ENCODE peak calls at places on chromosomes 5 and 9, in nine cellular contexts. K, M, O, C, S, R, U, V and Z are unnamed samples.
A peak's percentile ranks its signal among the peaks of the same experiment; 100 is the strongest.

GRCh38 chr9:13598738-13599137 is 319.2 kb upstream of the MPDZ start:
- DNase-seq in K (no peak), M (peak; percentile 9), O (no peak), C (no peak), S (no peak), R (no peak), U (no peak), V (no peak), Z (no peak)

GRCh38 chr9:135507104-135508035 is 6.9 kb downstream of the MRPS2 start:
- DNase-seq in K (no peak), M (no peak), O (no peak), C (peak; percentile 65), S (no peak), R (no peak), U (no peak), V (no peak), Z (no peak)

GRCh38 chr5:90934091-90934719 is 375.6 kb downstream of the ADGRV1 start:
- DNase-seq in K (peak; percentile 64), M (no peak), O (no peak), C (no peak), S (no peak), R (no peak), U (no peak), V (no peak), Z (no peak)

GRCh38 chr9:5719546-5719945 is 90.6 kb downstream of the RIC1 start:
- DNase-seq in K (no peak), M (peak; percentile 17), O (no peak), C (no peak), S (no peak), R (no peak), U (no peak), V (no peak), Z (no peak)

GRCh38 chr9:38423273-38423938 is 848 bp downstream of the IGFBPL1 start:
- DNase-seq in K (no peak), M (no peak), O (no peak), C (no peak), S (no peak), R (no peak), U (no peak), V (no peak), Z (no peak)

GRCh38 chr5:81838307-81838906 is 87.5 kb upstream of the SSBP2 start:
- DNase-seq in K (peak; percentile 43), M (peak; percentile 42), O (peak; percentile 37), C (no peak), S (peak; percentile 38), R (peak; percentile 7), U (peak; percentile 27), V (no peak), Z (no peak)

GRCh38 chr5:113047733-113048652 is 71.4 kb downstream of the DCP2 start:
- DNase-seq in K (peak; percentile 38), M (no peak), O (no peak), C (no peak), S (no peak), R (no peak), U (no peak), V (no peak), Z (no peak)

GRCh38 chr5:139162448-139162847 is 35.7 kb downstream of the SIL1 start:
- DNase-seq in K (no peak), M (no peak), O (no peak), C (no peak), S (no peak), R (no peak), U (no peak), V (no peak), Z (no peak)

GRCh38 chr5:32511778-32512374 is 67.3 kb upstream of the ZFR start:
- DNase-seq in K (no peak), M (no peak), O (no peak), C (no peak), S (no peak), R (no peak), U (no peak), V (no peak), Z (no peak)

GRCh38 chr5:39379683-39380082 is 15.4 kb upstream of the C9 start:
- DNase-seq in K (no peak), M (no peak), O (no peak), C (no peak), S (no peak), R (no peak), U (no peak), V (no peak), Z (no peak)

GRCh38 chr5:17431272-17432050 is 66.6 kb upstream of the TAF11L2 start:
- DNase-seq in K (no peak), M (no peak), O (no peak), C (no peak), S (no peak), R (no peak), U (no peak), V (no peak), Z (no peak)

GRCh38 chr9:2128611-2129010 is 113.5 kb downstream of the SMARCA2 start:
- DNase-seq in K (no peak), M (no peak), O (no peak), C (no peak), S (no peak), R (no peak), U (no peak), V (no peak), Z (no peak)

GRCh38 chr5:82467006-82467561 is 188.9 kb upstream of the RPS23 start:
- DNase-seq in K (no peak), M (peak; percentile 88), O (no peak), C (no peak), S (no peak), R (no peak), U (no peak), V (no peak), Z (no peak)

GRCh38 chr5:68251386-68251785 is 35.8 kb downstream of the PIK3R1 start:
- DNase-seq in K (no peak), M (no peak), O (no peak), C (no peak), S (peak; percentile 32), R (peak; percentile 39), U (no peak), V (no peak), Z (no peak)

GRCh38 chr5:63346451-63346850 is 615.8 kb downstream of the HTR1A start:
- DNase-seq in K (no peak), M (no peak), O (no peak), C (no peak), S (no peak), R (no peak), U (no peak), V (no peak), Z (no peak)

GRCh38 chr5:77645158-77645994 is 6.9 kb upstream of the OTP start:
- DNase-seq in K (peak; percentile 42), M (peak; percentile 44), O (peak; percentile 82), C (no peak), S (no peak), R (peak; percentile 23), U (no peak), V (no peak), Z (no peak)
- H3K4me3 ChIP-seq in K (no peak overlapping the region), M (peak overlapping the region; percentile 64), O (peak overlapping the region; percentile 27), C (no peak overlapping the region), S (peak overlapping the region; percentile 64), R (peak overlapping the region; percentile 36), U (no peak overlapping the region), V (peak overlapping the region; percentile 36), Z (no peak overlapping the region)

DNA sequence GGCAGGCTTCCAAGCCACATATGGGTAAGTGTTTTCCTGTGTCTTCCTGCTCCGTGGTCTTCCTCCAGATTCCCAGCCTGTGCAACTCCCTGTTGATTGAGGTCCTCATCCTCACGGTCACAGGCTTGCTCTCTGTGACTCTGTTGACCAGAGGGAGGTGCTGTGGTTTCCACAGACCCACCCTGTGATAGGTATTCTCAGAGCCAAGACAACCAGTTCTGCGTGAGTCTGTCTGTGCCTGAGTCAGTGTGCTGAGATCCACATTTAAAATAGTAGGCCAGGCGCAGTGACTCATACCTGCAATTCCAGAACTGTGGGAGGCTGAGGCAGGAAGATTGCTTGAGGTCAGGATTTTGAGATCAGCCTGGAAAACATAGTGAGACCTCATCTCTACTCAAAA is 388.1 kb upstream of the IRX2 start:
- DNase-seq in K (no peak), M (no peak), O (no peak), C (no peak), S (no peak), R (no peak), U (no peak), V (no peak), Z (no peak)
- H3K9me3 ChIP-seq in K (no peaks in the 10 kb centered on the region), M (no peaks in the 10 kb centered on the region), O (no peaks in the 10 kb centered on the region), C (no peaks in the 10 kb centered on the region), S (no peaks in the 10 kb centered on the region), R (no peaks in the 10 kb centered on the region), U (no peaks in the 10 kb centered on the region), V (no peaks in the 10 kb centered on the region), Z (no peaks in the 10 kb centered on the region)

GRCh38 chr5:140338336-140338735 is 8.1 kb downstream of the HBEGF start:
- DNase-seq in K (no peak), M (no peak), O (no peak), C (no peak), S (no peak), R (no peak), U (no peak), V (no peak), Z (no peak)

GRCh38 chr5:140338918-140339317 is 7.5 kb downstream of the HBEGF start:
- DNase-seq in K (no peak), M (no peak), O (no peak), C (no peak), S (no peak), R (no peak), U (no peak), V (no peak), Z (no peak)

GRCh38 chr5:140337880-140338279 is 8.5 kb downstream of the HBEGF start:
- DNase-seq in K (no peak), M (no peak), O (no peak), C (no peak), S (no peak), R (no peak), U (no peak), V (no peak), Z (no peak)

GRCh38 chr5:140340605-140341004 is 5.8 kb downstream of the HBEGF start:
- DNase-seq in K (no peak), M (no peak), O (no peak), C (no peak), S (no peak), R (no peak), U (no peak), V (no peak), Z (no peak)

DNA sequence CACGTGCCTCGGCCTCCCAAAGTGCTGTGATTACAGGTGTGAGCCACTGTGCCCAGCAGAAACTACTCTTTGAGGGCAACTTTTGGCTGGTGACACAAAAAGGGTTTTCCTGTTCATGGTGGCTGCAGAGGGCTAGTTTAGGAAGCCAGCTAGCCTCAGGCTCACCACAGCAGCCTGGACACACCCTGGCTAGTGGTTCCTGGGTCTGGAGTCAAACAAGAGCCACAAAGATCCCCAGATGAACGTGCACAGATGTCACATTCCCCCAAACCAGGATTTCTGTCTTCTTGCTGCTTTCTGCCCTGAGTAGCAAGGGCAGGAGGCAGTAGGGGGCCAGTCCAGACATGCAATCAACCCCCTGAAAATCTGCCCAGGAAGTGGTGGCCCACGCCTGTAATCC is 6.8 kb downstream of the HBEGF start:
- DNase-seq in K (no peak), M (no peak), O (no peak), C (no peak), S (no peak), R (no peak), U (no peak), V (no peak), Z (no peak)
- H3K4me1 ChIP-seq in K (peaks cover 12% of the 10 kb centered on the region), M (peaks cover 19% of the 10 kb centered on the region), O (peaks cover 17% of the 10 kb centered on the region), C (peaks cover 6% of the 10 kb centered on the region), S (peaks cover 16% of the 10 kb centered on the region), R (peaks cover 23% of the 10 kb centered on the region), U (no peaks in the 10 kb centered on the region), V (no peaks in the 10 kb centered on the region), Z (peaks cover 27% of the 10 kb centered on the region)

DNA sequence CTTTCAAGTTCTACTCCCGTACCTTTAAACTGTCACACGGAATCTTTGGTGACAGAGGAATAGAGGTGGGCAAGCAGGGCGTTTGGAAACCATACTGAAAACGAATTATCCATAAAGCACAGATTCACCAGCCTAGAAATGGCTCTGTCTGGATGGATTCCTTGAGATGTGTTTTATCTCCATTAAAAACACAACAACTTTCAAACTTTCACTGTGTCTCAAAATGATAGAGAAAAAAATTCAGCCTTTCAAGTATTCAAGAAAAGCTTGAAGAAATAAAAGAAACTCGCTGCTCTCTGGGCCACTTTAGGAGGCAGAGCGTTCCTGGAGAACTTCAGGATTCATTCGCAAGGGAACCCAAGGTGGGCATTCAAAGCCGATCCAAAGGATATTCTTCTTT is 589 bp upstream of the THBS4 start:
- DNase-seq in K (no peak), M (no peak), O (no peak), C (no peak), S (no peak), R (no peak), U (no peak), V (no peak), Z (no peak)
- H3K4me3 ChIP-seq in K (no peak overlapping the region), M (peak overlapping the region; percentile 22), O (peak overlapping the region; percentile 40), C (no peak overlapping the region), S (no peak overlapping the region), R (no peak overlapping the region), U (no peak overlapping the region), V (peak overlapping the region; percentile 92), Z (no peak overlapping the region)